ENCODE peak calls at places on chromosomes 11 and 22, in ten cellular contexts. One of them, this sample, is unnamed.

GRCh38 chr11:117419915-117420485 is 92.3 kb downstream of the CEP164 start:
- DNase-seq in endothelial cell of umbilical vein: no peak
- DNase-seq in astrocyte: no peak
- DNase-seq in mammary epithelial cell: no peak
- DNase-seq in GM23248: no peak
- DNase-seq in HepG2: no peak
- DNase-seq in GM23338: no peak
- DNase-seq in PC-3: no peak
- DNase-seq in HCT116: no peak
- DNase-seq in fibroblast of lung: no peak
- DNase-seq in this sample: no peak

GRCh38 chr11:76466666-76467065 is 21.8 kb downstream of the EMSY start:
- DNase-seq in GM23338: no peak
- DNase-seq in HepG2: no peak
- DNase-seq in HCT116: no peak
- DNase-seq in endothelial cell of umbilical vein: no peak
- DNase-seq in mammary epithelial cell: no peak
- DNase-seq in PC-3: no peak
- DNase-seq in GM23248: no peak
- DNase-seq in fibroblast of lung: no peak
- DNase-seq in astrocyte: no peak
- DNase-seq in this sample: no peak

GRCh38 chr11:127919206-127920000 is 668.0 kb downstream of the ETS1 start:
- DNase-seq in HepG2: no peak
- DNase-seq in mammary epithelial cell: peak
- DNase-seq in fibroblast of lung: peak
- DNase-seq in GM23338: no peak
- DNase-seq in GM23248: peak
- DNase-seq in PC-3: peak
- DNase-seq in HCT116: no peak
- DNase-seq in astrocyte: peak
- DNase-seq in endothelial cell of umbilical vein: peak
- DNase-seq in this sample: no peak

GRCh38 chr11:86888978-86889341 is 66.2 kb downstream of the FZD4 start:
- DNase-seq in astrocyte: no peak
- DNase-seq in HCT116: no peak
- DNase-seq in GM23338: no peak
- DNase-seq in endothelial cell of umbilical vein: no peak
- DNase-seq in fibroblast of lung: no peak
- DNase-seq in mammary epithelial cell: no peak
- DNase-seq in PC-3: no peak
- DNase-seq in HepG2: no peak
- DNase-seq in GM23248: peak
- DNase-seq in this sample: no peak

GRCh38 chr11:111923351-111923788 is 4.7 kb downstream of the C11orf52 start:
- DNase-seq in GM23248: peak
- DNase-seq in astrocyte: peak
- DNase-seq in mammary epithelial cell: no peak
- DNase-seq in GM23338: no peak
- DNase-seq in endothelial cell of umbilical vein: peak
- DNase-seq in HCT116: no peak
- DNase-seq in PC-3: no peak
- DNase-seq in fibroblast of lung: peak
- DNase-seq in HepG2: peak
- DNase-seq in this sample: no peak

GRCh38 chr22:19406846-19407245 is 24.7 kb downstream of the HIRA start:
- DNase-seq in endothelial cell of umbilical vein: no peak
- DNase-seq in GM23248: no peak
- DNase-seq in fibroblast of lung: no peak
- DNase-seq in PC-3: no peak
- DNase-seq in GM23338: no peak
- DNase-seq in astrocyte: no peak
- DNase-seq in HCT116: no peak
- DNase-seq in mammary epithelial cell: no peak
- DNase-seq in HepG2: no peak
- DNase-seq in this sample: no peak

GRCh38 chr11:12744831-12745502 is 70.7 kb downstream of the TEAD1 start:
- DNase-seq in GM23338: no peak
- DNase-seq in GM23248: no peak
- DNase-seq in endothelial cell of umbilical vein: no peak
- DNase-seq in mammary epithelial cell: no peak
- DNase-seq in fibroblast of lung: no peak
- DNase-seq in astrocyte: no peak
- DNase-seq in HCT116: no peak
- DNase-seq in HepG2: no peak
- DNase-seq in PC-3: no peak
- DNase-seq in this sample: no peak

GRCh38 chr11:10641314-10642206 is 52.0 kb downstream of the IRAG1 start:
- DNase-seq in astrocyte: no peak
- DNase-seq in GM23338: no peak
- DNase-seq in GM23248: no peak
- DNase-seq in endothelial cell of umbilical vein: no peak
- DNase-seq in PC-3: no peak
- DNase-seq in HepG2: no peak
- DNase-seq in fibroblast of lung: no peak
- DNase-seq in mammary epithelial cell: no peak
- DNase-seq in HCT116: no peak
- DNase-seq in this sample: no peak

GRCh38 chr22:46070215-46070721 is 80.1 kb upstream of the PPARA start:
- DNase-seq in mammary epithelial cell: peak
- DNase-seq in HepG2: peak
- DNase-seq in GM23338: peak
- DNase-seq in fibroblast of lung: no peak
- DNase-seq in astrocyte: no peak
- DNase-seq in GM23248: peak
- DNase-seq in endothelial cell of umbilical vein: peak
- DNase-seq in HCT116: no peak
- DNase-seq in PC-3: peak
- DNase-seq in this sample: peak
- TF ChIP-seq EZH2 in mammary epithelial cell: no peak
- TF ChIP-seq EZH2 in HepG2: peak
- TF ChIP-seq EZH2 in GM23338: no peak
- TF ChIP-seq EZH2 in fibroblast of lung: no peak
- TF ChIP-seq EZH2 in astrocyte: no peak
- TF ChIP-seq EZH2 in GM23248: no peak
- TF ChIP-seq EZH2 in endothelial cell of umbilical vein: no peak
- TF ChIP-seq EZH2 in HCT116: no peak
- TF ChIP-seq EZH2 in PC-3: no peak
- TF ChIP-seq EZH2 in this sample: peak

GRCh38 chr11:108666373-108666772 is 1.5 kb downstream of the DDX10 start:
- DNase-seq in HepG2: peak
- DNase-seq in endothelial cell of umbilical vein: no peak
- DNase-seq in mammary epithelial cell: no peak
- DNase-seq in GM23248: peak
- DNase-seq in fibroblast of lung: peak
- DNase-seq in GM23338: peak
- DNase-seq in HCT116: no peak
- DNase-seq in astrocyte: no peak
- DNase-seq in PC-3: peak
- DNase-seq in this sample: no peak

GRCh38 chr11:108664241-108664640 is 628 bp upstream of the DDX10 start:
- DNase-seq in endothelial cell of umbilical vein: no peak
- DNase-seq in GM23248: no peak
- DNase-seq in HepG2: no peak
- DNase-seq in GM23338: no peak
- DNase-seq in astrocyte: no peak
- DNase-seq in mammary epithelial cell: no peak
- DNase-seq in fibroblast of lung: no peak
- DNase-seq in HCT116: no peak
- DNase-seq in PC-3: no peak
- DNase-seq in this sample: no peak

GRCh38 chr11:108662700-108663099 is 2.2 kb upstream of the DDX10 start:
- DNase-seq in GM23338: no peak
- DNase-seq in mammary epithelial cell: no peak
- DNase-seq in PC-3: no peak
- DNase-seq in GM23248: no peak
- DNase-seq in endothelial cell of umbilical vein: no peak
- DNase-seq in fibroblast of lung: no peak
- DNase-seq in HepG2: no peak
- DNase-seq in HCT116: no peak
- DNase-seq in astrocyte: no peak
- DNase-seq in this sample: no peak

GRCh38 chr11:108663154-108663877 is 1.6 kb upstream of the DDX10 start:
- DNase-seq in endothelial cell of umbilical vein: no peak
- DNase-seq in fibroblast of lung: no peak
- DNase-seq in GM23248: no peak
- DNase-seq in PC-3: no peak
- DNase-seq in mammary epithelial cell: no peak
- DNase-seq in GM23338: no peak
- DNase-seq in HepG2: no peak
- DNase-seq in HCT116: no peak
- DNase-seq in astrocyte: no peak
- DNase-seq in this sample: no peak

DNA sequence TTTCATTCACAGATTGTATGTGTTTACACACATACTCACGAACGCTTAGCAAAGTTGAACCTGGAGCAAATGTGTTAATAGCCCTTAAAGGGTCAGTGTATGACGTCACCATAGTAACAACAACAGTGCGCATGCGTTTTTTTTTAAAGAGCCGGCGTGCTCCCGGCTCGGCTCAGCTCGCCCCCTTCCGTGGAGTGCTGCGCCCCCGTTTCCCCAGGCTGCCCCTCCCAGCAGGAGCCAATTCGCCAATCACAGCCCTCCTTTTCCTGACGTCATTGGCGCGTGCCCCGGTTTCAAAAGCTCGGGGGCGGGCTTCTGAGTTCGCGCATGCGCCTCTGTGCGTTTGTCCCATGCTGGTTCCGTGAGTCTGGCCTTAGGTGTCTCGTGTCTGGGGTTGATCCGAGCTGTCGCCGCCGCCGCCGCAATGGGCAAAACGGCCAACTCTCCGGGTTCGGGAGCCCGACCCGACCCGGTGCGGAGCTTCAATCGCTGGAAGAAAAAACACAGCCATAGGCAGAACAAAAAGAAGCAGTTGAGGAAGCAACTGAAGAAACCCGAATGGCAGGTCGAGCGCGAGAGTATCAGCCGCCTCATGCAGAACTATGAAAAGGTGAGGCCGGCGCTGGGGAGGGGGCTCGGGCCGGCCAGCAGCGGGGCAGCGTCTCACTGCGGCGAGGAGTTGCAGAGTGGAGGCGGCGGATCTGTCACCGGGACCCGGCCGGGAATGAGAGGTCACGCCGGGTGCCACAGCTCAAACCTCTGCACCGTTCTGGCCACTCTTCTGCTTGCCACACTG is at the start of gene DDX10:
- DNase-seq in HCT116: peak
- DNase-seq in endothelial cell of umbilical vein: peak
- DNase-seq in HepG2: peak
- DNase-seq in PC-3: peak
- DNase-seq in fibroblast of lung: peak
- DNase-seq in astrocyte: peak
- DNase-seq in mammary epithelial cell: peak
- DNase-seq in GM23338: peak
- DNase-seq in GM23248: peak
- DNase-seq in this sample: peak
- H3K27ac ChIP-seq in HCT116: peak
- H3K27ac ChIP-seq in endothelial cell of umbilical vein: peak
- H3K27ac ChIP-seq in HepG2: peak
- H3K27ac ChIP-seq in PC-3: peak
- H3K27ac ChIP-seq in fibroblast of lung: peak
- H3K27ac ChIP-seq in astrocyte: peak
- H3K27ac ChIP-seq in mammary epithelial cell: peak
- H3K27ac ChIP-seq in GM23338: no peak
- H3K27ac ChIP-seq in GM23248: peak
- H3K27ac ChIP-seq in this sample: peak

DNA sequence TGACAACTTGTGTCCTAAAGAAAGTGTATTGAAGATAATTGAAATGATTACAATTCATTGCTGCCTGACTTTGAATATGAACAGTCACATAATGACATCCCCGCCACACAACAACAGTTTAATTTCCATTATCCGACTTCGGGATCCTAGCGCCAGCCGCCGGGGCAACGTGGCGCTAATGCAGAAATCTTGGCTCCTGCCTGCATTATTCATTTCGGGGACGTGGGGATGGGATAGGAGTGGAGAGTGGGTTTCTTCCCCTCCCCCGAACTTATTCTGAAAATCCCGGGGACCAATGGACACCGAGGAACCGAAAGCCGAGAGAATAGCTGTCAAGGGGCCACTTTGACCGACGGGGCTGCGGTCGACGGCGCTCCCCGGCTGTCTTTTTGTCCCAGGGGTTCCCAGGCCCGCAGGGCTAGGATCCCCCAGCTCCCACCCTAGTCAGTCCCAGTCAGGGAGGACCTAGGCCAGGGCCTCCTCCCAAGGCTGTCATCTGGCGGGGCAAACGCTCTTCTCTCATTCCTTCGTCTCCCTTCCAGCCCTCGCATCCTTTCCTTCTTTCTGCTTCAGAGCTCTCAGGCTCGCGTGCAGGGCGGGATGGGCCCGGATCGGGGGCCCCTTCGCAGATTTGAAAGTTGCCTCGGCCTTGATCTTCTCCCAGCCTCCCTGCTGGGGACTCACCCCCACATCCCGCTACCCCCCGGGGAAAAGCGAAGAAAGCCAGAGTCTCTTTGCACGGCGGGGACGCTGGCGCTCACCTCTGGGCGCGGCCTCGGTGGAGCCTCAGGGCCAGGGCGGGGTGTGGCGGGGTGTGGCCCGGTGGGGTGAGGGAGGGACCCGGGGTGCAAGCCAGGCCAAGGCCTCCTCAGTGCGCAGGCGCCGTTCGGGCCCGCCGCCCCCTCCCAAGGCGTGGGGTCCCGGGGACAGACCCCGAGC is 14.6 kb upstream of the PAX6 start:
- DNase-seq in HepG2: no peak
- DNase-seq in fibroblast of lung: no peak
- DNase-seq in GM23338: peak
- DNase-seq in astrocyte: no peak
- DNase-seq in PC-3: no peak
- DNase-seq in HCT116: no peak
- DNase-seq in endothelial cell of umbilical vein: no peak
- DNase-seq in mammary epithelial cell: no peak
- DNase-seq in GM23248: no peak
- DNase-seq in this sample: no peak
- TF ChIP-seq EZH2 in HepG2: no peak
- TF ChIP-seq EZH2 in fibroblast of lung: peak
- TF ChIP-seq EZH2 in GM23338: peak
- TF ChIP-seq EZH2 in astrocyte: peak
- TF ChIP-seq EZH2 in PC-3: no peak
- TF ChIP-seq EZH2 in HCT116: no peak
- TF ChIP-seq EZH2 in endothelial cell of umbilical vein: peak
- TF ChIP-seq EZH2 in mammary epithelial cell: peak
- TF ChIP-seq EZH2 in GM23248: peak
- TF ChIP-seq EZH2 in this sample: peak

GRCh38 chr11:43866520-43866919 is 14.1 kb upstream of the ALKBH3 start:
- DNase-seq in astrocyte: peak
- DNase-seq in endothelial cell of umbilical vein: peak
- DNase-seq in HCT116: no peak
- DNase-seq in fibroblast of lung: peak
- DNase-seq in PC-3: no peak
- DNase-seq in GM23248: peak
- DNase-seq in HepG2: no peak
- DNase-seq in GM23338: no peak
- DNase-seq in mammary epithelial cell: no peak
- DNase-seq in this sample: no peak

GRCh38 chr11:43861141-43861540 is 19.5 kb upstream of the ALKBH3 start:
- DNase-seq in mammary epithelial cell: no peak
- DNase-seq in astrocyte: no peak
- DNase-seq in fibroblast of lung: no peak
- DNase-seq in GM23248: no peak
- DNase-seq in HCT116: no peak
- DNase-seq in GM23338: no peak
- DNase-seq in endothelial cell of umbilical vein: no peak
- DNase-seq in PC-3: no peak
- DNase-seq in HepG2: no peak
- DNase-seq in this sample: no peak

GRCh38 chr11:43868852-43869567 is 11.6 kb upstream of the ALKBH3 start:
- DNase-seq in HepG2: peak
- DNase-seq in mammary epithelial cell: peak
- DNase-seq in GM23248: peak
- DNase-seq in astrocyte: peak
- DNase-seq in PC-3: peak
- DNase-seq in fibroblast of lung: peak
- DNase-seq in HCT116: no peak
- DNase-seq in endothelial cell of umbilical vein: peak
- DNase-seq in GM23338: no peak
- DNase-seq in this sample: peak

GRCh38 chr11:43870981-43871550 is 9.6 kb upstream of the ALKBH3 start:
- DNase-seq in HCT116: no peak
- DNase-seq in astrocyte: no peak
- DNase-seq in PC-3: no peak
- DNase-seq in mammary epithelial cell: no peak
- DNase-seq in GM23338: no peak
- DNase-seq in fibroblast of lung: no peak
- DNase-seq in endothelial cell of umbilical vein: no peak
- DNase-seq in HepG2: no peak
- DNase-seq in GM23248: no peak
- DNase-seq in this sample: no peak

DNA sequence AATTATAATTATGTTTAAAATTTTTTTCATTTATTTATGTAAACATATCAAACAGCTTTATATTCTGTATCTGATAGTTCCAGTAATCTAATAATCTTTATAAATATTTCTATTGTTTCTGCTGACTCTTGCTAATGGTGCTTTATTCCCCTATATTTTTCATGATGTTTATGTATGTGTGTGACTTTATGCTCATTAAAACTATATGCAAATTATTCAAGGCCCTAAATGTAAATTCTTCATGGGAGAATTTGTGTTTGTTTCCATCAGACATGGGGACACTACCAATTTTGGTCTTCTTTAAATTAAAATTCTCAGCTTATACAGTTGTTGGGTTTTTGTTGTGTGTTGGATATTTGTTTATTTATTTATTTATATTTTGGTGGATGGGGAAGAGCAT is 13.7 kb upstream of the ALKBH3 start:
- DNase-seq in endothelial cell of umbilical vein: no peak
- DNase-seq in mammary epithelial cell: no peak
- DNase-seq in PC-3: no peak
- DNase-seq in astrocyte: no peak
- DNase-seq in GM23248: no peak
- DNase-seq in fibroblast of lung: no peak
- DNase-seq in HCT116: no peak
- DNase-seq in GM23338: no peak
- DNase-seq in HepG2: no peak
- DNase-seq in this sample: no peak
- H3K27ac ChIP-seq in endothelial cell of umbilical vein: no peak
- H3K27ac ChIP-seq in mammary epithelial cell: no peak
- H3K27ac ChIP-seq in PC-3: no peak
- H3K27ac ChIP-seq in astrocyte: no peak
- H3K27ac ChIP-seq in GM23248: peak
- H3K27ac ChIP-seq in fibroblast of lung: no peak
- H3K27ac ChIP-seq in HCT116: no peak
- H3K27ac ChIP-seq in GM23338: no peak
- H3K27ac ChIP-seq in HepG2: no peak
- H3K27ac ChIP-seq in this sample: no peak